ENCODE peak calls at places on chromosome 2, in ten cellular contexts. V, L, D, X, M, K, U, S, A and N are unnamed samples.

GRCh38 chr2:70516596-70516995 is 37.0 kb downstream of the TGFA start:
- DNase-seq in L (no peak), M (no peak), D (no peak), S (no peak), V (no peak), X (no peak), A (no peak), U (no peak), K (peak; percentile 22), N (peak; percentile 62)

GRCh38 chr2:209577376-209578357 is 153.8 kb downstream of the MAP2 start:
- DNase-seq in S (no peak), V (peak; percentile 43), L (no peak), X (no peak), A (peak; percentile 48), D (peak; percentile 55), K (no peak), M (no peak), U (no peak), N (peak; percentile 8)

GRCh38 chr2:29518988-29519925 is 402.1 kb downstream of the ALK start:
- DNase-seq in S (no peak), M (no peak), X (no peak), D (peak; percentile 89), L (no peak), A (peak; percentile 71), U (no peak), V (peak; percentile 79), K (no peak), N (peak; percentile 87)

GRCh38 chr2:71005271-71006202 is 10.9 kb upstream of the TEX261 start:
- DNase-seq in M (no peak), U (no peak), S (no peak), L (no peak), V (no peak), K (no peak), X (no peak), D (no peak), A (no peak), N (no peak)

GRCh38 chr2:15554525-15555218 is 6.5 kb downstream of the NBAS start:
- DNase-seq in M (no peak), U (no peak), X (no peak), L (no peak), V (peak; percentile 83), A (no peak), S (no peak), K (no peak), D (peak; percentile 49), N (peak; percentile 19)

GRCh38 chr2:189951791-189952535 is 110.6 kb downstream of the MSTN start:
- DNase-seq in U (no peak), M (no peak), S (no peak), D (no peak), L (no peak), A (peak; percentile 49), K (no peak), V (no peak), X (no peak), N (no peak)

GRCh38 chr2:43609304-43609883 is 13.6 kb upstream of the THADA start:
- DNase-seq in K (peak; percentile 28), L (no peak), U (no peak), S (peak; percentile 48), M (peak; percentile 21), A (peak; percentile 63), V (peak; percentile 62), D (peak; percentile 61), X (no peak), N (peak; percentile 40)

GRCh38 chr2:157751462-157752058 is 122.9 kb upstream of the ACVR1C start:
- DNase-seq in U (peak; percentile 69), L (no peak), S (no peak), V (peak; percentile 14), M (no peak), X (no peak), D (peak; percentile 6), K (peak; percentile 28), A (no peak), N (peak; percentile 32)

GRCh38 chr2:236219411-236219810 is 44.8 kb downstream of the ASB18 start:
- DNase-seq in V (no peak), M (no peak), U (no peak), A (no peak), L (no peak), D (no peak), S (no peak), X (no peak), K (no peak), N (no peak)

GRCh38 chr2:35976611-35977010 is 379.0 kb upstream of the CRIM1 start:
- DNase-seq in S (no peak), L (no peak), K (no peak), U (no peak), D (no peak), M (no peak), X (no peak), V (no peak), A (no peak), N (no peak)

GRCh38 chr2:200161458-200161857 is 145.0 kb upstream of the SPATS2L start:
- DNase-seq in L (no peak), V (no peak), K (no peak), X (no peak), M (no peak), A (no peak), S (no peak), D (no peak), U (no peak), N (no peak)

GRCh38 chr2:2183717-2184116 is 147.4 kb downstream of the MYT1L start:
- DNase-seq in L (no peak), V (no peak), U (no peak), D (no peak), S (no peak), A (no peak), M (no peak), X (no peak), K (no peak), N (no peak)

GRCh38 chr2:191230174-191230573 is 15.0 kb upstream of the MYO1B start:
- DNase-seq in L (no peak), V (peak; percentile 73), X (no peak), U (no peak), K (no peak), M (no peak), S (no peak), A (peak; percentile 70), D (peak; percentile 80), N (peak; percentile 97)

GRCh38 chr2:218517434-218518206 is 50.5 kb downstream of the USP37 start:
- DNase-seq in D (peak; percentile 9), A (peak; percentile 17), X (no peak), S (no peak), K (no peak), U (no peak), L (no peak), V (no peak), M (no peak), N (peak; percentile 60)

GRCh38 chr2:171433763-171434670 is at the start of the genes DCAF17 and METTL8:
- DNase-seq in L (peak; percentile 95), U (peak; percentile 98), K (peak; percentile 96), M (peak; percentile 97), X (peak; percentile 98), V (peak; percentile 95), D (peak; percentile 92), S (peak; percentile 93), A (peak; percentile 95), N (peak; percentile 95)

GRCh38 chr2:314561-315336 is 26.9 kb upstream of the ALKAL2 start:
- DNase-seq in U (no peak), V (no peak), M (no peak), A (no peak), K (no peak), L (no peak), X (no peak), S (no peak), D (no peak), N (no peak)

GRCh38 chr2:111705711-111706323 is 178.2 kb downstream of the ANAPC1 start:
- DNase-seq in K (no peak), D (peak; percentile 93), A (peak; percentile 67), V (peak; percentile 97), L (no peak), M (peak; percentile 54), X (no peak), U (no peak), S (no peak), N (peak; percentile 75)

GRCh38 chr2:128275498-128276045 is 43.1 kb downstream of the HS6ST1 start:
- DNase-seq in K (no peak), S (no peak), M (no peak), V (no peak), D (no peak), X (no peak), L (no peak), A (no peak), U (peak; percentile 26), N (no peak)

DNA sequence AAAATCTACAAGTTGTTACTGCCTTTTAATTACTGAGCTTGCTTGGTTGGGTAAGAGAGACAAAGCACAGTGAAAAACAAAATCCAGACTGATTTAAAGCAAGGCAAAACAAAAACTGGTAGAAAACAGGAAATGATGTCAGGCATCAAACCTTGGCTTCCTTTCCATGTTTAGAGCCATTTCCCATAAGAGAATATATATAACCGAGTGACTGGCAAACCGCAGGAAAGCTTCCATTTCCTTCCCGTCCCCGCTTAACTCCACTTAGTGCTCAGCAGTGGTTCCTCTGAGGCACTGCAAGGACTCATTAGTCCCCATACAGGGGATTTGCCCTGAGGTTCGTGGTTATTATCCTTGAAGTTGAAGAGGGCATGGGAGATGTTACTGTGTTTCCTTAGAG is 446.3 kb downstream of the LPIN1 start:
- DNase-seq in X (no peak), K (no peak), M (no peak), S (no peak), V (no peak), L (no peak), A (peak; percentile 46), U (no peak), D (no peak), N (no peak)
- H3K4me3 ChIP-seq in X (no peak overlapping the region), K (no peak overlapping the region), M (no peak overlapping the region), S (no peak overlapping the region), V (no peak overlapping the region), L (no peak overlapping the region), A (no peak overlapping the region), U (no peak overlapping the region), D (no peak overlapping the region), N (no peak overlapping the region)

GRCh38 chr2:105669384-105669891 is 75.3 kb upstream of the NCK2 start:
- DNase-seq in X (no peak), A (no peak), V (no peak), L (no peak), K (no peak), U (no peak), D (no peak), S (no peak), M (no peak), N (no peak)
- TF ChIP-seq CTCF in X (no peak), A (no peak), V (no peak), L (no peak), K (no peak), U (no peak), D (no peak), S (no peak), M (no peak), N (no peak)

DNA sequence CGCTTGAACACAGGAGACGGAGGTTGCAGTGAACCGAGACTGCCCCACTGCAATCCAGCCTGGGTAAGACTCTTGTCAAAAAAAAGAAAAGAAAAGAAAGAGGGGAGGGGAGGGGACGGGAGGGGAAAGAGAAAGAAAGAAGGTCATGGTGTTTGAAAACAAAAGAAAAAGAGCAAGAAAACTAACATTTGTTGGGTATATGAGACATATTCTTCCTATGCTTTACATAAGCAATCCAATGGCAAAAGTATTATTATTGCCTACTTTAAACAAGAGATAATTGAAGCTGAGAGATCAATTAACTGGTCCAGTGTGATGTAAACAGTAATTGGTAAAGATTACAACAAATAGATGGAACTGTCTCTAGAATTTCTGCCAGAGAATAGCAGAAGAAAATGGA is 157.3 kb downstream of the ZRANB3 start:
- DNase-seq in A (no peak), S (no peak), U (no peak), X (no peak), D (no peak), V (no peak), L (no peak), M (no peak), K (no peak), N (no peak)
- H3K4me3 ChIP-seq in A (no peak overlapping the region), S (no peak overlapping the region), U (no peak overlapping the region), X (no peak overlapping the region), D (no peak overlapping the region), V (no peak overlapping the region), L (no peak overlapping the region), M (no peak overlapping the region), K (no peak overlapping the region), N (no peak overlapping the region)

GRCh38 chr2:208407667-208408066 is 1.1 kb downstream of the PTH2R start:
- DNase-seq in A (peak; percentile 35), X (no peak), U (no peak), M (no peak), V (peak; percentile 13), K (no peak), D (peak; percentile 20), L (no peak), S (no peak), N (no peak)
- TF ChIP-seq CTCF in A (peak; percentile 20), X (peak; percentile 17), U (no peak), M (no peak), V (peak; percentile 17), K (no peak), D (no peak), L (peak; percentile 29), S (no peak), N (no peak)